ENCODE peak calls at places on chromosomes 4 and X, in eight cellular contexts. S, R, K, M, Q, T, V and E are unnamed samples.

GRCh38 chr4:139454646-139455045 is 725 bp downstream of the RAB33B start:
- DNase-seq in S (no peak), R (no peak), V (no peak), Q (peak; percentile 3), M (no peak), K (no peak), T (no peak), E (peak; percentile 31)

GRCh38 chrX:135892781-135893180 is 463 bp downstream of the CT45A10 start:
- DNase-seq in R (no peak), K (no peak), T (no peak), S (no peak), M (no peak), Q (no peak), V (no peak), E (no peak)

GRCh38 chr4:15765910-15766703 is 12.0 kb upstream of the CD38 start:
- DNase-seq in S (no peak), M (no peak), K (no peak), Q (no peak), T (no peak), R (peak; percentile 81), V (no peak), E (peak; percentile 82)

GRCh38 chrX:77564824-77565223 is 117.6 kb downstream of the FGF16 start:
- DNase-seq in V (no peak), R (no peak), Q (peak; percentile 12), S (no peak), M (no peak), T (no peak), K (no peak), E (no peak)

GRCh38 chrX:123217077-123217476 is 33.0 kb downstream of the GRIA3 start:
- DNase-seq in S (peak; percentile 9), M (no peak), V (no peak), R (no peak), K (no peak), T (no peak), Q (no peak), E (no peak)

GRCh38 chr4:7291372-7292135 is 99.2 kb downstream of the SORCS2 start:
- DNase-seq in V (no peak), S (no peak), M (no peak), T (no peak), K (no peak), R (no peak), Q (no peak), E (no peak)

GRCh38 chrX:153934473-153935325 is at the start of gene NAA10:
- DNase-seq in T (peak; percentile 98), Q (peak; percentile 83), S (peak; percentile 88), V (peak; percentile 89), K (no peak), M (peak; percentile 73), R (peak; percentile 83), E (peak; percentile 75)

GRCh38 chr4:40608628-40609027 is 21.0 kb downstream of the RBM47 start:
- DNase-seq in S (no peak), K (no peak), T (no peak), R (no peak), Q (no peak), V (no peak), M (no peak), E (no peak)

GRCh38 chrX:49176421-49177326 is 5.0 kb downstream of the PLP2 start:
- DNase-seq in S (no peak), R (no peak), Q (no peak), M (no peak), V (no peak), K (no peak), T (no peak), E (no peak)

GRCh38 chrX:84165716-84166115 is 22.3 kb downstream of the RPS6KA6 start:
- DNase-seq in T (no peak), K (no peak), R (no peak), S (no peak), V (no peak), M (no peak), Q (no peak), E (no peak)

GRCh38 chr4:184932343-184932742 is 85.9 kb upstream of the HELT start:
- DNase-seq in S (peak; percentile 28), M (no peak), V (peak; percentile 65), T (peak; percentile 60), K (no peak), R (no peak), Q (no peak), E (no peak)

GRCh38 chr4:3827616-3828492 is 61.7 kb downstream of the ADRA2C start:
- DNase-seq in R (no peak), S (peak; percentile 53), Q (peak; percentile 25), M (no peak), T (peak; percentile 93), V (no peak), K (no peak), E (no peak)

GRCh38 chrX:95218964-95219363 is 1465.7 kb upstream of the DIAPH2 start:
- DNase-seq in K (no peak), Q (no peak), S (no peak), M (peak; percentile 11), V (peak; percentile 47), T (no peak), R (no peak), E (no peak)
- TF ChIP-seq EZH2phosphoT487 in K (no peak), Q (no peak), S (no peak), M (no peak), V (no peak), T (no peak), R (no peak), E (no peak)

GRCh38 chrX:108221481-108221880 is 129.9 kb downstream of the ATG4A start:
- DNase-seq in K (no peak), R (no peak), V (no peak), T (no peak), S (no peak), M (no peak), Q (no peak), E (no peak)

GRCh38 chrX:108224218-108224617 is 132.6 kb downstream of the ATG4A start:
- DNase-seq in T (no peak), M (no peak), S (no peak), Q (no peak), V (no peak), R (no peak), K (no peak), E (no peak)

GRCh38 chrX:108225456-108225730 is 133.8 kb downstream of the ATG4A start:
- DNase-seq in M (no peak), Q (no peak), R (no peak), T (no peak), V (no peak), K (no peak), S (no peak), E (no peak)

GRCh38 chrX:108223606-108224005 is 132.0 kb downstream of the ATG4A start:
- DNase-seq in T (no peak), M (no peak), V (no peak), R (no peak), Q (no peak), S (no peak), K (no peak), E (no peak)

GRCh38 chrX:108224727-108225455 is 133.3 kb downstream of the ATG4A start:
- DNase-seq in Q (peak; percentile 65), M (peak; percentile 72), S (peak; percentile 59), K (peak; percentile 10), V (peak; percentile 72), R (peak; percentile 24), T (peak; percentile 19), E (peak; percentile 12)
- TF ChIP-seq CTCF in Q (peak; percentile 75), M (peak; percentile 77), S (peak; percentile 66), K (peak; percentile 39), V (peak; percentile 79), R (peak; percentile 69), T (peak; percentile 72), E (peak; percentile 68)

GRCh38 chrX:115689931-115690330 is 129.0 kb downstream of the PLS3 start:
- DNase-seq in R (no peak), T (no peak), V (peak; percentile 16), S (peak; percentile 9), Q (no peak), M (no peak), K (no peak), E (no peak)

GRCh38 chrX:115694028-115694427 is 133.1 kb downstream of the PLS3 start:
- DNase-seq in S (no peak), Q (no peak), V (no peak), T (no peak), K (no peak), M (no peak), R (no peak), E (no peak)

GRCh38 chrX:115687595-115687994 is 126.6 kb downstream of the PLS3 start:
- DNase-seq in Q (no peak), V (no peak), K (no peak), M (no peak), S (no peak), R (no peak), T (no peak), E (no peak)

GRCh38 chrX:115693476-115693875 is 132.5 kb downstream of the PLS3 start:
- DNase-seq in T (no peak), V (peak; percentile 19), M (peak; percentile 74), S (no peak), Q (no peak), K (no peak), R (no peak), E (no peak)

DNA sequence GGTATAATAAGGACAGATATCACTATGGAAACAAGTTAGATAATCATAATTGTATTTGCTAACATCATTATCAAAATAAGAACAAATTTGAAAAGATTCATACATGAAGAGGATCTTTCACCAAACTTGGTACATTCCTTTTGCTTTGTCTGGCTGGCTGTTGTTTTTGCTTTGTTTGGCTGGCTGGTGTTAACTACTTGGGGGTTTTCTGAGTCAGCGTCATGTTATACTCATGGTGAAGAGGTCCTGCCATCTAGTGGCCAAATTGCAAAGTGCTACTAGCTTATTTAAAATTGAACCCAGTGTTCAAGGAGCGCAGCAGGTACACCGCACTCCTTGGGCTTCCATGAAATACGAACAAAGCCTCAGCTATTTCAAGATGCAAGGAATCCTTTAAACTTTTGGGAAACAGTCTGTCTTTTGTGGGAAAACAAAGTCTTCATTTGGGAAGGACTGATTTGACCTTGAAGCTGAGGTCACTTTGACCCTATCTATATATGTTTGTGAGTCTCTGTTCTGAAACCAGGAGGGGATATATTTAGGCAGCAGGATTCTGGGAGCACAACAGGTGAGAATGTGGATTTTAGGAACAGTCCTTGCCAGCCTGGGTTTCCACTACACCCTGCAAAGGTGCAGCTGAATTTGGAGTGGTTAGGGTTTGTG is 129.7 kb downstream of the PLS3 start:
- DNase-seq in K (peak; percentile 37), Q (peak; percentile 84), R (peak; percentile 75), M (peak; percentile 89), S (peak; percentile 90), V (peak; percentile 91), T (peak; percentile 64), E (peak; percentile 31)
- TF ChIP-seq EZH2phosphoT487 in K (no peak), Q (no peak), R (no peak), M (no peak), S (no peak), V (no peak), T (no peak), E (no peak)

DNA sequence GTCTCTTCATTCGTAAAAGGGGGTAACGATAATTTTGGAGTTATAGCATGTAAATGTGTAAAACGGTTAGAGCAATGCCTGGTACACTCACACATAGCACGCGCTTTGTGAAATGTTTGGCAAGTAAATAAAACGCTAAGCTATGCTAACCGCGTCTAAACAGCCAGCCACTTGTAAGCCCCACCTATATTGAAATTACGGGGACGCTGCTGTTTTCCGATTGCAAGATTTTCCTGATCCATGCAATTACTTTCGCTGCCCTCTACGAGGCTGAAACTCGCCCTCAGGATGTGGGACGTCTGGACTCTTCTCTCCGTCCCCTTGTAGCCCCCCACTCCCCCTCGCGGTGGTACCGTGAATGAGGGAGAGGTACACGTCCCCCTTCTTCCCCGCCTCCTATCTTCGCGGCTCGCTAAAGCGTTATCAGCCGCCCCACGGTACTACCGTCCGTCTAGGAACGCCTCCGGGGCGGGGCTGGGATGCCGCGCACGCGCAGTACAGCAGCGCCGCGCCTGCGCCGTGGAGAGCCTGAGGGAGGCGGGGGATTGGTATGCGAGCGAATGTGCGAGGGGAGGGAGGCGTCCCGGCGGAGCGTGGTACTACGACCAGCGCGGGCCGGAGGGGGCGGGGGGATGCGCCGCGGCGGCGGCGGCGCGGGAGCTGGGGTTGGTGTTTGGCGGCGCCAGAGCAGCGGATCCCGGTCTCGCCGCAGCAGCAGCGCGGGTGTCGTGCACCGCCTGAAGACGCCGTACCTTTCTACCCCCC is at the start of gene STIM2:
- DNase-seq in R (peak; percentile 97), Q (peak; percentile 95), T (peak; percentile 94), K (peak; percentile 93), S (peak; percentile 98), V (peak; percentile 98), M (peak; percentile 97), E (peak; percentile 98)
- TF ChIP-seq CTCF in R (peak; percentile 34), Q (no peak), T (peak; percentile 47), K (no peak), S (peak; percentile 33), V (peak; percentile 55), M (peak; percentile 57), E (peak; percentile 76)